ENCODE peak calls at places on chromosome 16, in eight cellular contexts. M, X, L, O, G, I, C and W are unnamed samples.

GRCh38 chr16:87410958-87411357 is 18.8 kb downstream of the MAP1LC3B start:
- DNase-seq in M (no peak), X (no peak), L (no peak), O (peak), G (no peak), I (no peak), C (no peak), W (no peak)

GRCh38 chr16:57600048-57600835 is 28.2 kb upstream of the ADGRG1 start:
- DNase-seq in M (peak), X (peak), L (peak), O (peak), G (peak), I (peak), C (peak), W (peak)

GRCh38 chr16:84800118-84800517 is 19.7 kb upstream of the CRISPLD2 start:
- DNase-seq in M (no peak), X (no peak), L (no peak), O (no peak), G (no peak), I (peak), C (no peak), W (peak)

GRCh38 chr16:79269211-79269863 is 331.2 kb downstream of the MAF start:
- DNase-seq in M (no peak), X (no peak), L (peak), O (no peak), G (no peak), I (no peak), C (no peak), W (no peak)

GRCh38 chr16:24906199-24906808 is 60.5 kb downstream of the SLC5A11 start:
- DNase-seq in M (no peak), X (peak), L (peak), O (peak), G (peak), I (peak), C (peak), W (peak)

GRCh38 chr16:89031715-89032659 is 55.0 kb upstream of the CBFA2T3 start:
- DNase-seq in M (no peak), X (peak), L (peak), O (no peak), G (no peak), I (no peak), C (no peak), W (no peak)

GRCh38 chr16:57042157-57043111 is 49.9 kb upstream of the CPNE2 start:
- DNase-seq in M (no peak), X (peak), L (peak), O (no peak), G (no peak), I (no peak), C (no peak), W (peak)

GRCh38 chr16:27739606-27740357 is 189.8 kb downstream of the KATNIP start:
- DNase-seq in M (no peak), X (no peak), L (no peak), O (no peak), G (no peak), I (no peak), C (no peak), W (no peak)

GRCh38 chr16:87706278-87707000 is 59.3 kb downstream of the KLHDC4 start:
- DNase-seq in M (no peak), X (no peak), L (no peak), O (no peak), G (peak), I (no peak), C (no peak), W (no peak)

GRCh38 chr16:64983983-64984382 is 137.9 kb downstream of the CDH11 start:
- DNase-seq in M (peak), X (no peak), L (peak), O (peak), G (peak), I (peak), C (peak), W (peak)

GRCh38 chr16:62225675-62226074 is 189.4 kb upstream of the CDH8 start:
- DNase-seq in M (peak), X (peak), L (peak), O (peak), G (peak), I (no peak), C (no peak), W (peak)

GRCh38 chr16:48831081-48831722 is 221.2 kb upstream of the N4BP1 start:
- DNase-seq in M (peak), X (no peak), L (no peak), O (peak), G (no peak), I (no peak), C (no peak), W (peak)

GRCh38 chr16:26598061-26598460 is 468.7 kb upstream of the C16orf82 start:
- DNase-seq in M (no peak), X (no peak), L (no peak), O (no peak), G (peak), I (no peak), C (no peak), W (no peak)

GRCh38 chr16:1723450-1724147 is 17.6 kb downstream of the MAPK8IP3 start:
- DNase-seq in M (no peak), X (peak), L (peak), O (peak), G (peak), I (peak), C (peak), W (peak)

GRCh38 chr16:24652209-24652712 is 77.2 kb upstream of the TNRC6A start:
- DNase-seq in M (no peak), X (no peak), L (no peak), O (no peak), G (no peak), I (no peak), C (no peak), W (no peak)

GRCh38 chr16:87335968-87336849 is 19.0 kb upstream of the C16orf95 start:
- DNase-seq in M (no peak), X (no peak), L (no peak), O (no peak), G (no peak), I (no peak), C (no peak), W (no peak)

GRCh38 chr16:3610698-3611144 is 685 bp downstream of the SLX4 start:
- DNase-seq in M (no peak), X (no peak), L (no peak), O (peak), G (no peak), I (peak), C (no peak), W (peak)

GRCh38 chr16:68447721-68448359 is 468 bp downstream of the SMPD3 start:
- DNase-seq in M (no peak), X (no peak), L (no peak), O (no peak), G (no peak), I (no peak), C (no peak), W (no peak)

GRCh38 chr16:13148836-13149235 is 247.4 kb downstream of the SHISA9 start:
- DNase-seq in M (no peak), X (no peak), L (no peak), O (no peak), G (no peak), I (no peak), C (no peak), W (no peak)

GRCh38 chr16:23434380-23434779 is 18.6 kb downstream of the COG7 start:
- DNase-seq in M (no peak), X (peak), L (peak), O (peak), G (peak), I (peak), C (peak), W (peak)

GRCh38 chr16:3467920-3468319 is 24.4 kb downstream of the NAA60 start:
- DNase-seq in M (no peak), X (no peak), L (peak), O (peak), G (no peak), I (peak), C (peak), W (peak)

GRCh38 chr16:14486520-14487303 is 143.3 kb downstream of the PARN start:
- DNase-seq in M (peak), X (no peak), L (no peak), O (peak), G (peak), I (peak), C (peak), W (no peak)

GRCh38 chr16:75053791-75054555 is 55.1 kb downstream of the ZNRF1 start:
- DNase-seq in M (no peak), X (no peak), L (no peak), O (no peak), G (peak), I (peak), C (no peak), W (peak)

GRCh38 chr16:59859606-59860402 is 1125.7 kb upstream of the GOT2 start:
- DNase-seq in M (no peak), X (no peak), L (no peak), O (no peak), G (no peak), I (no peak), C (peak), W (no peak)

GRCh38 chr16:80804061-80804450 is 342 bp downstream of the CDYL2 start:
- DNase-seq in M (peak), X (peak), L (peak), O (peak), G (peak), I (peak), C (peak), W (peak)

GRCh38 chr16:88923926-88924833 is 52.8 kb downstream of the CBFA2T3 start:
- DNase-seq in M (peak), X (no peak), L (no peak), O (peak), G (no peak), I (no peak), C (no peak), W (no peak)

GRCh38 chr16:19068237-19068815 is 912 bp downstream of the COQ7 start:
- DNase-seq in M (no peak), X (no peak), L (peak), O (no peak), G (no peak), I (no peak), C (no peak), W (no peak)

GRCh38 chr16:30565984-30566383 is 5.5 kb downstream of the ZNF688 start:
- DNase-seq in M (no peak), X (no peak), L (no peak), O (no peak), G (no peak), I (no peak), C (no peak), W (no peak)

GRCh38 chr16:23423496-23424049 is 29.4 kb downstream of the COG7 start:
- DNase-seq in M (no peak), X (no peak), L (no peak), O (peak), G (peak), I (peak), C (peak), W (no peak)

GRCh38 chr16:79874391-79874790 is 273.9 kb upstream of the MAF start:
- DNase-seq in M (no peak), X (no peak), L (no peak), O (no peak), G (no peak), I (no peak), C (peak), W (no peak)

GRCh38 chr16:81920498-81920897 is 90.8 kb downstream of the SDR42E1 start:
- DNase-seq in M (no peak), X (no peak), L (no peak), O (no peak), G (no peak), I (no peak), C (no peak), W (no peak)

GRCh38 chr16:49491736-49492089 is 118.1 kb downstream of the C16orf78 start:
- DNase-seq in M (peak), X (peak), L (no peak), O (peak), G (no peak), I (peak), C (no peak), W (no peak)

GRCh38 chr16:30186782-30187555 is 3.6 kb downstream of the CORO1A start:
- DNase-seq in M (peak), X (peak), L (peak), O (peak), G (peak), I (peak), C (no peak), W (peak)

GRCh38 chr16:57316390-57317017 is 32.0 kb upstream of the PLLP start:
- DNase-seq in M (no peak), X (no peak), L (no peak), O (no peak), G (peak), I (peak), C (peak), W (no peak)

GRCh38 chr16:23917621-23918020 is 81.8 kb downstream of the PRKCB start:
- DNase-seq in M (no peak), X (no peak), L (no peak), O (no peak), G (no peak), I (no peak), C (no peak), W (no peak)

GRCh38 chr16:48446534-48446920 is 61.3 kb upstream of the SIAH1 start:
- DNase-seq in M (no peak), X (no peak), L (no peak), O (no peak), G (no peak), I (no peak), C (no peak), W (no peak)

GRCh38 chr16:23342083-23342640 is 40.1 kb downstream of the SCNN1B start:
- DNase-seq in M (no peak), X (peak), L (no peak), O (no peak), G (no peak), I (no peak), C (no peak), W (no peak)

GRCh38 chr16:82881517-82881916 is 254.7 kb downstream of the CDH13 start:
- DNase-seq in M (no peak), X (no peak), L (no peak), O (peak), G (no peak), I (no peak), C (no peak), W (no peak)

GRCh38 chr16:86156155-86156554 is 257.2 kb downstream of the IRF8 start:
- DNase-seq in M (no peak), X (no peak), L (no peak), O (no peak), G (no peak), I (no peak), C (no peak), W (no peak)

GRCh38 chr16:86158688-86159360 is 259.9 kb downstream of the IRF8 start:
- DNase-seq in M (no peak), X (no peak), L (peak), O (peak), G (no peak), I (peak), C (peak), W (peak)

DNA sequence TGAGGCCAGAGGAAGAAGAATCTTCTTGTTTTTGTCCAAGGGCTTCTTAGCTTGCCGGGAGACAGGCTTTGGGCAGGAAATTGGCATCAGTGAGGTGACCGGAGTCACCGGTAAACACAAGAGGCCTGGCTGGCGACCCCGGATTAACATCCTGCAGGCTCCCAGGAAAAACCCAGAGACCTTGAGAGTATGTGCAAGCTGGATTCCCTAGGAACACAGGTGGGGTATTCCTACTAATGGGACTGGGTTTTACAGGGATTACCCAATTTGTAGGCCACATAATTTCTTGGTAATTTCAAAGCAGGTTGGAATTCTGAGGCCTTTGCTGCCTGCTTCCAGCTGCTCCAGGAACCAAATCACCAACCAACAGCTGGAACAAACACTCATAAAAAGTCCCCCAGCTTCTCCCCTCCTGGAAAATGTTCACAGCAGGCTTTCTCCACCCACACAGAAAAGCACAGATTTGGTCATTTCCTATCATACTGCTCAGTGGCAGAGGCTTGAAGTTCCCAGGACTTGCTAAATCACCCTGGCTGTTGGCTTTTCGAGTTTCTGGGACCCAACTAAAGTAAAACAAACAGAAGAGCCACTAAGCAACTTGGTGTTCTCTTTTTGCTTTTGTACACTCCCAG is 258.8 kb downstream of the IRF8 start:
- DNase-seq in M (no peak), X (no peak), L (no peak), O (no peak), G (peak), I (no peak), C (peak), W (no peak)
- H2AFZ ChIP-seq in M (no peak), X (no peak), L (peak), O (no peak), G (no peak), I (no peak), C (no peak), W (peak)

GRCh38 chr16:17433577-17433960 is 37.2 kb downstream of the XYLT1 start:
- DNase-seq in M (no peak), X (no peak), L (no peak), O (peak), G (no peak), I (no peak), C (no peak), W (no peak)
- H2AFZ ChIP-seq in M (no peak), X (no peak), L (no peak), O (no peak), G (no peak), I (no peak), C (no peak), W (no peak)

GRCh38 chr16:11597268-11597690 is 10.6 kb upstream of the LITAF start:
- DNase-seq in M (no peak), X (no peak), L (no peak), O (no peak), G (no peak), I (no peak), C (no peak), W (no peak)
- H2AFZ ChIP-seq in M (no peak), X (no peak), L (no peak), O (peak), G (no peak), I (no peak), C (no peak), W (no peak)

GRCh38 chr16:66901626-66902025 is 17.1 kb downstream of the CDH16 start:
- DNase-seq in M (no peak), X (no peak), L (no peak), O (no peak), G (no peak), I (no peak), C (no peak), W (no peak)

GRCh38 chr16:66898933-66899309 is 18.6 kb downstream of the PDP2 start:
- DNase-seq in M (no peak), X (no peak), L (no peak), O (no peak), G (no peak), I (no peak), C (no peak), W (no peak)

GRCh38 chr16:66900721-66901441 is 17.8 kb downstream of the CDH16 start:
- DNase-seq in M (no peak), X (no peak), L (no peak), O (no peak), G (peak), I (no peak), C (no peak), W (no peak)

GRCh38 chr16:66899310-66899944 is 19.1 kb downstream of the PDP2 start:
- DNase-seq in M (no peak), X (no peak), L (no peak), O (no peak), G (no peak), I (no peak), C (peak), W (no peak)

GRCh38 chr16:66899945-66900688 is 18.6 kb downstream of the CDH16 start:
- DNase-seq in M (no peak), X (no peak), L (no peak), O (peak), G (peak), I (peak), C (peak), W (no peak)
- H2AFZ ChIP-seq in M (no peak), X (no peak), L (no peak), O (no peak), G (peak), I (no peak), C (peak), W (no peak)

DNA sequence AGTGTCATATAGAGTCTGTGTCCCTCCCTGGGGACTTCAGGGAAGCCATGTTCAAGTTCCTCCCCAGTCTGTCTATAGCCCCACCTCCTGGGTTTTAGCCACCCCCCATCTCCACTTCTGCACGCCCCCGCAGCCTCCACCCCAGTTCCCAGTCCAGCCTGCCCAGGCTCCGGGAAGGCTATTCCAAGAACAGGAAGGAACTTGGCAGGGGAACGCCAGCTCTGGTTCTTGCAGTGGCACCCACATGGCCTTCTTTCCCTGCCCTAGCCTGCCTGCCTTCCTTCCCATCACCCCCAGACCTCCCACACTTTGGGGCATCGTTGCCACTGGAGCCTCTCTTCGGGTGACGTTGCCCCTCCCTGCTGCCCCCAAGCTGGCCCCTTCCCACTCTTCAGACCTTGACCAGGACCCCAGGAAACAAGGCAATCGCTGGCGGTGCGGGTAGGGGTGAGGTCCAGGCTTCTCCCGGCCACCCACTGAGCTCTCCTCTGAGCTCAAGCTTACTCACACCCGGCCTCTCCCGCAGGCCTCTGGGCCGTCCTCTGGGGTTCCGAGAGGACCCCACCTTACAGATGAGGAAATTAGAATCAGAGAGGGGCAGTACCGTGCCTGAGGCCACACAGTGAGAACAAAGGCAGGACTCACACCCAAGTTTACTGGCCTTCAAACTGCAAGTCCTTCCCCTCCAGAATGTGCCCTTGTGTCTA is 9.2 kb upstream of the CES4A start:
- DNase-seq in M (no peak), X (no peak), L (no peak), O (no peak), G (no peak), I (no peak), C (no peak), W (no peak)
- H2AFZ ChIP-seq in M (no peak), X (no peak), L (no peak), O (no peak), G (no peak), I (peak), C (no peak), W (no peak)